ENCODE peak calls at places on chromosomes 1 and 21, in four cellular contexts. R, G, S and Y are unnamed samples.

GRCh38 chr1:167659440-167659839 is 29.4 kb downstream of the RCSD1 start:
- DNase-seq in R (no peak), G (no peak), S (no peak), Y (no peak)

GRCh38 chr1:201761871-201762270 is 67.1 kb upstream of the IPO9 start:
- DNase-seq in R (no peak), G (no peak), S (no peak), Y (no peak)

GRCh38 chr21:44756416-44757185 is 45.0 kb downstream of the UBE2G2 start:
- DNase-seq in R (no peak), G (no peak), S (no peak), Y (no peak)

GRCh38 chr1:213135572-213135971 is 84.5 kb downstream of the RPS6KC1 start:
- DNase-seq in R (no peak), G (no peak), S (no peak), Y (no peak)

GRCh38 chr1:240455228-240455821 is 156.6 kb downstream of the GREM2 start:
- DNase-seq in R (no peak), G (no peak), S (no peak), Y (no peak)

GRCh38 chr1:43706598-43707190 is 642 bp upstream of the ST3GAL3 start:
- DNase-seq in R (peak), G (no peak), S (no peak), Y (no peak)

GRCh38 chr1:226457307-226457712 is 49.4 kb upstream of the PARP1 start:
- DNase-seq in R (peak), G (no peak), S (no peak), Y (no peak)

GRCh38 chr1:244730153-244730933 is 77.4 kb downstream of the DESI2 start:
- DNase-seq in R (peak), G (no peak), S (no peak), Y (peak)

GRCh38 chr1:176719478-176719877 is 256.5 kb downstream of the PAPPA2 start:
- DNase-seq in R (no peak), G (no peak), S (no peak), Y (no peak)

GRCh38 chr21:46605759-46606426 is 1.0 kb upstream of the S100B start:
- DNase-seq in R (peak), G (no peak), S (no peak), Y (no peak)

GRCh38 chr1:30586671-30587070 is 136.7 kb downstream of the MATN1 start:
- DNase-seq in R (peak), G (no peak), S (no peak), Y (no peak)

GRCh38 chr21:32096411-32096810 is 182.4 kb downstream of the MIS18A start:
- DNase-seq in R (no peak), G (no peak), S (no peak), Y (no peak)
- TF ChIP-seq CTCF in R (no peak), G (no peak), S (no peak), Y (no peak)

DNA sequence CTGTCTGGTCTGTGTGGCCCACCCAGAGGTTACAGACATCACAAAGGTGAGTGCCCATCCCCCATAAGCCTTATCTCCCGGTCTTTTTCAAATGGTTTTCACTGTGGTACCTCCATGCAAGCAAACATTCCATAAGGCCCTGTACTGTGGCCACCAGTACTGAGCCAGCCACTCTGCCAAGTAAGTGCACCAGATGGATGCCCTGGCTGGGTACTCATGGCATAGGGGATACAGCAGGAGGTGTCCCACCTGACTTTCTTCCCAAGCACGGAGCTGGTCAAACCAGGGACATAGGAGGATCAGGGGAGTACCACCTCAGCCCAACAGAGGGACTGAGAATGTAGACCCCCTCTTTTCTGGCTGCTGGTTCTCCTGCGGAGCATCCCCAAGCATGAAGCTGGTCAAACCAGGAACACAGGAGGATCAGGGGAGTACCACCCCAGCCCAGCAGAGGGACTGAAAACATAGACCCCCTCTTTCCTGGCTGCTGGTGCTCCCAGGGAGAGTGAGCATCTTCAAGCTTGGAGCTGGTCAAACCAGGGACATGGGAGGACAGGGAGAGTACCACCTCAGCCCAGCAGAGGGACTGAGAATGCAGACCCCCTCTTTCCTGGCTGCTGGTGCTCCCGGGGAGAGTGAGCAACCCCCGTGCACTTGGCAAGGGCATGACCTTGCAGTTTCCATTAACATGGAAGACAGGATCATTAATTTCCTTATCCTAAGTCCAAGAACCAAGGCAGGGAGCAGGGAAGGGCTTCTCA is 81.8 kb upstream of the KLHDC7A start:
- DNase-seq in R (no peak), G (no peak), S (no peak), Y (no peak)
- TF ChIP-seq CTCF in R (no peak), G (no peak), S (no peak), Y (peak)

GRCh38 chr1:31681421-31681820 is 22.4 kb downstream of the COL16A1 start:
- DNase-seq in R (no peak), G (no peak), S (no peak), Y (no peak)

GRCh38 chr1:31687601-31688000 is 16.2 kb downstream of the COL16A1 start:
- DNase-seq in R (no peak), G (no peak), S (no peak), Y (no peak)

GRCh38 chr1:31688233-31688918 is 15.4 kb downstream of the COL16A1 start:
- DNase-seq in R (no peak), G (no peak), S (no peak), Y (no peak)

GRCh38 chr1:31679676-31680230 is 24.1 kb downstream of the COL16A1 start:
- DNase-seq in R (no peak), G (no peak), S (no peak), Y (no peak)

GRCh38 chr1:31683997-31684396 is 19.8 kb downstream of the COL16A1 start:
- DNase-seq in R (no peak), G (no peak), S (no peak), Y (no peak)
- TF ChIP-seq CTCF in R (no peak), G (no peak), S (peak), Y (no peak)

GRCh38 chr1:67468066-67468718 is 38.0 kb upstream of the SERBP1 start:
- DNase-seq in R (no peak), G (no peak), S (no peak), Y (no peak)

GRCh38 chr1:67476006-67476482 is 45.8 kb upstream of the SERBP1 start:
- DNase-seq in R (no peak), G (no peak), S (no peak), Y (no peak)

GRCh38 chr1:67469431-67469830 is 39.2 kb upstream of the SERBP1 start:
- DNase-seq in R (no peak), G (no peak), S (no peak), Y (no peak)

GRCh38 chr1:67476906-67477305 is 46.7 kb upstream of the SERBP1 start:
- DNase-seq in R (no peak), G (no peak), S (no peak), Y (no peak)

GRCh38 chr1:67472056-67472455 is 41.9 kb upstream of the SERBP1 start:
- DNase-seq in R (no peak), G (no peak), S (no peak), Y (no peak)
- TF ChIP-seq CTCF in R (no peak), G (no peak), S (no peak), Y (no peak)

GRCh38 chr1:214341918-214342317 is 61.0 kb downstream of the SMYD2 start:
- DNase-seq in R (no peak), G (no peak), S (no peak), Y (no peak)
- TF ChIP-seq CTCF in R (no peak), G (no peak), S (no peak), Y (no peak)

GRCh38 chr1:20342294-20343148 is 51.8 kb downstream of the VWA5B1 start:
- DNase-seq in R (peak), G (no peak), S (no peak), Y (no peak)
- TF ChIP-seq CTCF in R (no peak), G (no peak), S (no peak), Y (no peak)

GRCh38 chr1:37919277-37919676 is 27.6 kb downstream of the INPP5B start:
- DNase-seq in R (no peak), G (no peak), S (no peak), Y (no peak)
- TF ChIP-seq CTCF in R (no peak), G (no peak), S (peak), Y (peak)